ENCODE peak calls at places on chromosomes 3 and 15, in eight cellular contexts. Q, D, S, N, A, O, V and I are unnamed samples. For H3K27me3, the result is how much of the 10 kb centered on the place peaks cover.

GRCh38 chr3:112321867-112322652 is 10.9 kb upstream of the CD200 start:
- DNase-seq in Q (no peak), D (peak), S (no peak), N (no peak), A (no peak), O (no peak), V (no peak), I (no peak)

GRCh38 chr3:130746296-130747039 is at the start of gene PIK3R4:
- DNase-seq in Q (peak), D (peak), S (peak), N (peak), A (peak), O (peak), V (peak), I (peak)

GRCh38 chr15:42279234-42279723 is 6.0 kb upstream of the TMEM87A start:
- DNase-seq in Q (no peak), D (no peak), S (no peak), N (no peak), A (no peak), O (no peak), V (no peak), I (no peak)

GRCh38 chr3:105458518-105459215 is 92.0 kb downstream of the ALCAM start:
- DNase-seq in Q (no peak), D (no peak), S (peak), N (no peak), A (no peak), O (no peak), V (no peak), I (no peak)

GRCh38 chr15:35349916-35350315 is 196.0 kb downstream of the DPH6 start:
- DNase-seq in Q (no peak), D (no peak), S (peak), N (no peak), A (no peak), O (no peak), V (no peak), I (no peak)

GRCh38 chr3:124558898-124559649 is 171.2 kb upstream of the UMPS start:
- DNase-seq in Q (peak), D (peak), S (peak), N (peak), A (peak), O (no peak), V (peak), I (peak)

GRCh38 chr3:55604846-55605245 is 117.7 kb upstream of the WNT5A start:
- DNase-seq in Q (no peak), D (no peak), S (no peak), N (no peak), A (no peak), O (no peak), V (no peak), I (no peak)

GRCh38 chr3:40725026-40725425 is 200.3 kb downstream of the ZNF621 start:
- DNase-seq in Q (no peak), D (no peak), S (no peak), N (no peak), A (no peak), O (no peak), V (no peak), I (no peak)

GRCh38 chr15:99014803-99015676 is 7.4 kb upstream of the PGPEP1L start:
- DNase-seq in Q (peak), D (peak), S (peak), N (peak), A (peak), O (peak), V (peak), I (no peak)

GRCh38 chr3:189188466-189188865 is 16.7 kb downstream of the TPRG1 start:
- DNase-seq in Q (no peak), D (peak), S (peak), N (no peak), A (peak), O (no peak), V (peak), I (no peak)

GRCh38 chr15:98522127-98522526 is 126.2 kb upstream of the IGF1R start:
- DNase-seq in Q (no peak), D (no peak), S (no peak), N (no peak), A (no peak), O (no peak), V (no peak), I (no peak)

GRCh38 chr3:46990573-46991374 is 11.3 kb downstream of the NBEAL2 start:
- DNase-seq in Q (no peak), D (no peak), S (no peak), N (no peak), A (no peak), O (no peak), V (peak), I (no peak)

GRCh38 chr3:33915796-33916589 is 117.6 kb downstream of the PDCD6IP start:
- DNase-seq in Q (no peak), D (no peak), S (peak), N (no peak), A (no peak), O (no peak), V (peak), I (no peak)

GRCh38 chr3:24272875-24273274 is 221.8 kb downstream of the THRB start:
- DNase-seq in Q (no peak), D (no peak), S (peak), N (no peak), A (no peak), O (no peak), V (no peak), I (no peak)

GRCh38 chr15:89916660-89917059 is 3.9 kb upstream of the ARPIN start:
- DNase-seq in Q (no peak), D (no peak), S (no peak), N (no peak), A (no peak), O (no peak), V (no peak), I (no peak)

GRCh38 chr3:45273681-45274515 is 47.8 kb upstream of the TMEM158 start:
- DNase-seq in Q (no peak), D (no peak), S (no peak), N (no peak), A (no peak), O (no peak), V (peak), I (no peak)

GRCh38 chr3:46695177-46695961 is 1.9 kb upstream of the ALS2CL start:
- DNase-seq in Q (peak), D (peak), S (peak), N (peak), A (peak), O (peak), V (peak), I (no peak)

GRCh38 chr3:182785756-182786155 is 7.5 kb upstream of the ATP11B start:
- DNase-seq in Q (no peak), D (no peak), S (no peak), N (no peak), A (no peak), O (no peak), V (no peak), I (no peak)

GRCh38 chr3:5699811-5700210 is 512.3 kb downstream of the EDEM1 start:
- DNase-seq in Q (no peak), D (peak), S (peak), N (no peak), A (no peak), O (no peak), V (no peak), I (no peak)

GRCh38 chr3:121992601-121993560 is 29.2 kb downstream of the ILDR1 start:
- DNase-seq in Q (no peak), D (no peak), S (no peak), N (no peak), A (no peak), O (peak), V (no peak), I (no peak)

GRCh38 chr15:99427668-99428361 is 138.0 kb upstream of the MEF2A start:
- DNase-seq in Q (peak), D (no peak), S (no peak), N (no peak), A (no peak), O (no peak), V (no peak), I (no peak)

GRCh38 chr15:68578175-68578959 is 426 bp upstream of the CORO2B start:
- DNase-seq in Q (peak), D (peak), S (peak), N (peak), A (peak), O (no peak), V (peak), I (peak)

GRCh38 chr3:107650788-107651187 is 128.0 kb downstream of the BBX start:
- DNase-seq in Q (no peak), D (no peak), S (no peak), N (no peak), A (no peak), O (no peak), V (no peak), I (no peak)

GRCh38 chr3:48716508-48716981 is 476 bp downstream of the IP6K2 start:
- DNase-seq in Q (no peak), D (no peak), S (no peak), N (no peak), A (no peak), O (peak), V (no peak), I (no peak)

GRCh38 chr3:162175145-162175544 is 678.5 kb downstream of the OTOL1 start:
- DNase-seq in Q (no peak), D (no peak), S (no peak), N (no peak), A (no peak), O (no peak), V (no peak), I (no peak)

GRCh38 chr3:58388550-58389061 is 45.0 kb downstream of the PDHB start:
- DNase-seq in Q (no peak), D (no peak), S (peak), N (no peak), A (peak), O (no peak), V (no peak), I (no peak)

GRCh38 chr15:32851619-32852416 is 134.0 kb downstream of the GREM1 start:
- DNase-seq in Q (no peak), D (no peak), S (peak), N (no peak), A (no peak), O (no peak), V (peak), I (no peak)
- H3K27ac ChIP-seq in Q (peak), D (no peak), S (peak), N (no peak), A (no peak), O (no peak), V (no peak), I (peak)

DNA sequence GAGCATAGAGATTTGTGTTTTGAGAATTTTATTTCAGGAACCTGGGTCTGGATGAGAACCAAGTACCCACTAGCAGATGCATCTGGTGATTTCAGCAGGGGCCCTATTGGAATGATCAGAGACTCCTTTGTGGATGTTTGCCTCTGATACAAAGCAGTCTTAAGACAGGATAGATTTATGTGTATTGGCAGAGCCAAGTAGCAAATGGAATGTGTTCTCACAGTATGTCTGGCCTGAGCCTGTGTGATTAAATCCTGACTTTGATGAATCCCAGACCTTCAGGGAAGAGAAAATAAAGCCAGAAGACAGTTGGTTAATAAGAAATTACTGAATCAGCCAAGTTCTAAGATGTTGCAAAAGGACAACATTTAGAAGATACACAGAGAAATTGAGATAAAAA is 755.5 kb upstream of the SEMA6D start:
- DNase-seq in Q (no peak), D (no peak), S (no peak), N (no peak), A (peak), O (no peak), V (no peak), I (no peak)
- H3K27me3 ChIP-seq in Q (under half), D (under half), S (under half), N (under half), A (under half), O (under half), V (under half), I (under half)

GRCh38 chr15:81752974-81753373 is 292.8 kb downstream of the MEX3B start:
- DNase-seq in Q (no peak), D (no peak), S (no peak), N (no peak), A (no peak), O (no peak), V (no peak), I (no peak)
- TF ChIP-seq CTCF in Q (no peak), D (no peak), S (no peak), N (peak), A (no peak), O (no peak), V (no peak), I (no peak)

DNA sequence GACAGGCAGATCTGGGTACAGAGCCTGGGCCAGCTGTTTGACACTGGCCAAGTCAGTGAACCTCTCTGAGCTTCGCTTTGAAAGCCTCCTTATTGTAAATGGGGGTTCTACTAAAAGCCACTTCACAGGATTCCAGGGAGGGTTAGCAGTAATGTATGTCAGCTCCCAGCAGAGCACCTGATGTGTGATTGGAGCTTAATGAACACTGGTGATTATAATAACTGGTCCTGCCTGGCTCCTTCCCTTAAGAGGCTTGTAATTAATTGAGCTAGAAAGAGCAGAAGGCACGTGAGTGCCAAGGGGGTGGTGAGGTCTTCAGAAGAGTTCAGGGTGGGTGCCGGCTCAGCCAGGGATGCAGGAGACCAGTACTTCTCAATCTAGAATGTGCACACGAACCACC is 5.8 kb upstream of the CHRNA3 start:
- DNase-seq in Q (no peak), D (no peak), S (no peak), N (no peak), A (no peak), O (no peak), V (no peak), I (no peak)
- H3K27ac ChIP-seq in Q (no peak), D (no peak), S (no peak), N (no peak), A (no peak), O (no peak), V (no peak), I (no peak)

GRCh38 chr15:65084500-65085206 is 8.1 kb downstream of the KBTBD13 start:
- DNase-seq in Q (no peak), D (no peak), S (no peak), N (no peak), A (no peak), O (no peak), V (no peak), I (no peak)

GRCh38 chr15:65083262-65083701 is 6.7 kb downstream of the KBTBD13 start:
- DNase-seq in Q (peak), D (no peak), S (no peak), N (peak), A (no peak), O (no peak), V (no peak), I (no peak)

GRCh38 chr15:65081758-65082157 is 5.2 kb downstream of the KBTBD13 start:
- DNase-seq in Q (no peak), D (no peak), S (peak), N (no peak), A (no peak), O (no peak), V (no peak), I (no peak)

GRCh38 chr15:65081270-65081669 is 4.7 kb downstream of the KBTBD13 start:
- DNase-seq in Q (no peak), D (no peak), S (no peak), N (no peak), A (no peak), O (no peak), V (no peak), I (no peak)

GRCh38 chr15:65082303-65082958 is 5.9 kb downstream of the KBTBD13 start:
- DNase-seq in Q (no peak), D (peak), S (peak), N (peak), A (no peak), O (no peak), V (no peak), I (no peak)
- H3K27me3 ChIP-seq in Q (under half), D (under half), S (under half), N (under half), A (under half), O (under half), V (under half), I (under half)

DNA sequence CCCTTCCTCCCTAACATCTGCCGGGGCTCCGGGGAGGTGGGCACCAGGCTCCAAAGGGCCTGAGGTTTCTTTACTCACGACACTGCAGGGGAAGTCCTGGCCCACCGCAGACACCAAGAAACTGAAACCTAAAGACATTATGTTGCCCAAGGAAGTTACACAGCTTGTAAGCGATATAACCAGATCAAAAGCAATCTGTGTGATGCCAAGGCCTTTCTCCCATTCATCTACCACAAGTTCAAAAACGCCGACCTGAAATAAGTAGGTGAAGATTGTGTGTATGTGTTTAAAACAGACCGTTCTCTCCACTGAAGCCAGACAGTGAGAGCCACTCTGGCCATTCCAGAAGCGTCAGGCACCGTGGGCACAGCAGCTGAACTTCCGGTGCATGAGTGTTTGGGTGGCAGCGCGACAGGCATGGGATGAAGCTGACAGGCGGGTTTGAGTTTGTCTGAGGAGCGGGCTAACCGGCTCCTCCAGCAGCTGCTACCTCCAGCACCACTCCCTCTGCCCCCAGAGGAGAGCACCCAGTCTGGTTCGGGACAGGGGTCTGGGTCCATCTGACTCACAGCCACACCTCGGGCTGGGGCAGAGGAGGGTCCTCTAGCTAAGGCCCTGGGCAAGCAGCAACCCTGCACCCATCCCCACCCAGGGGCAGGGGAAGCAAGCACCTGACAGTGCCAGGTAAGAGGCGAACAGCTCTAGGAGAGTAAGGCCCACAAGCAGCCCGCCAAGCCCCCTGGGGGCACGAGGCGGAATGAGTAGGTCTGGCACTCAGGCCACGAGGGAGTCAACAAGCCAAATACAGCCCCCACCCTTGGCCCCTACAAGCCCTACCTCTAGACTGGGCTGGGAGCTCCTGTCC is 1.3 kb downstream of the TNK2 start:
- DNase-seq in Q (no peak), D (peak), S (peak), N (no peak), A (no peak), O (peak), V (no peak), I (no peak)
- TF ChIP-seq CTCF in Q (no peak), D (no peak), S (no peak), N (peak), A (no peak), O (peak), V (no peak), I (no peak)

DNA sequence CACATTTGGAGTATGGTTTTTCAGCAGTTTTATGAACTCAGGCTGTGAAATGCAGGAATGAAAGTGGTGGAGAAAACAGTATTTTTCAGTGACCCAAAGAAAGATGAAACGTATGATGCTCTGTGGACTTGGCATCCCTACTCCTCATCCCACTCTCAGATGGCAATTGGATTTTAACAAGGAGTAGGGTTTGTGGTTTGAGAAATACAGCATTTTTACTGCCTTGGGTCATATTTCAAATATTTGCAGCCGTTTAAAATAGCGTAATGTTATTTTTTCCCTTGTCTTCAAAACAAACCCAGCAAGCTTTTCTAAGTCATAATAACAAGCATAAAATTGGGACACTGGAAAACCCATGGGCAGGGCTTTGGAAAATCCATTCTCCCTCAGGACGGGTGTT is 117.2 kb upstream of the LRIG1 start:
- DNase-seq in Q (no peak), D (no peak), S (no peak), N (no peak), A (no peak), O (no peak), V (no peak), I (no peak)
- H3K27ac ChIP-seq in Q (no peak), D (no peak), S (no peak), N (no peak), A (no peak), O (no peak), V (no peak), I (peak)

GRCh38 chr3:43996379-43997301 is 245.0 kb upstream of the TOPAZ1 start:
- DNase-seq in Q (no peak), D (no peak), S (no peak), N (peak), A (peak), O (peak), V (no peak), I (no peak)

GRCh38 chr3:43998374-43998840 is 243.3 kb upstream of the TOPAZ1 start:
- DNase-seq in Q (no peak), D (no peak), S (no peak), N (peak), A (peak), O (peak), V (no peak), I (no peak)

GRCh38 chr3:43995929-43996378 is 245.7 kb upstream of the TOPAZ1 start:
- DNase-seq in Q (no peak), D (no peak), S (no peak), N (peak), A (no peak), O (peak), V (no peak), I (no peak)

GRCh38 chr3:43998841-43999805 is 242.6 kb upstream of the TOPAZ1 start:
- DNase-seq in Q (no peak), D (no peak), S (no peak), N (peak), A (peak), O (peak), V (no peak), I (no peak)

GRCh38 chr3:43997788-43998373 is 243.8 kb upstream of the TOPAZ1 start:
- DNase-seq in Q (no peak), D (no peak), S (no peak), N (no peak), A (no peak), O (no peak), V (no peak), I (no peak)
- H3K27me3 ChIP-seq in Q (under half), D (half or more), S (under half), N (under half), A (half or more), O (under half), V (half or more), I (under half)

DNA sequence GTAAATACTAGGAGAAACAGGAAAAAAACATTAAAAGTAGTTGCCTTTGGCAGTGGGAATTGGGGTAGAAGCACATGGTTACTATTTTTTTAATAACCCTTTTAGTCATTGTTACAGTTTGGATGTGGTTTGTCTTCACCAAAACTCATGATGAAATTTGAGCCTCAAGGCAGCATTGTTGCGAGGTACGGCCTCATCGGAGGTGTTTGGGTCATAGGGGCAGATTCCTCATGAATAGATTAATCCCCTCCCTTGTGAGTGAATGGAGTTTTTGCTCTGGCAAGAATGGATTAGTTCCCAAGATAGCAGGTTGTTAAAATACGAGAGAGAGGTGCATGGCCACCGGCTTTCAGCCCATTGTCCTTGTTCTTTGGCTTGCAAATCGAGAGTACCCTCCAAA is 92.6 kb downstream of the LEKR1 start:
- DNase-seq in Q (no peak), D (no peak), S (peak), N (no peak), A (no peak), O (no peak), V (no peak), I (no peak)
- TF ChIP-seq CTCF in Q (no peak), D (no peak), S (no peak), N (no peak), A (no peak), O (no peak), V (no peak), I (no peak)